ENCODE peak calls at places on chromosome 21, in six cellular contexts. E is foreskin keratinocyte, P is uterus, Y is neural crest cell, I is RWPE1, V is upper lobe of right lung. K is an unnamed sample.

GRCh38 chr21:18603246-18603645 is 199.7 kb upstream of the TMPRSS15 start:
- DNase-seq in Y (no peak), P (no peak), I (no peak), V (no peak), E (no peak), K (no peak)

GRCh38 chr21:17526771-17527170 is 13.9 kb downstream of the CXADR start:
- DNase-seq in P (no peak), V (no peak), I (no peak), E (no peak), Y (no peak), K (no peak)

GRCh38 chr21:25607812-25608737 is 794 bp upstream of the MRPL39 start:
- DNase-seq in E (peak), Y (peak), I (peak), P (peak), V (peak), K (peak)

GRCh38 chr21:25582164-25582563 is 25.1 kb downstream of the MRPL39 start:
- DNase-seq in Y (no peak), P (no peak), E (no peak), I (no peak), V (no peak), K (no peak)

GRCh38 chr21:33053986-33054385 is 16.0 kb upstream of the OLIG1 start:
- DNase-seq in V (no peak), P (no peak), I (no peak), Y (no peak), E (no peak), K (no peak)

GRCh38 chr21:16420086-16420724 is 690.4 kb downstream of the USP25 start:
- DNase-seq in P (peak), V (no peak), I (peak), Y (no peak), E (peak), K (peak)

GRCh38 chr21:33695785-33696184 is 53.5 kb downstream of the ITSN1 start:
- DNase-seq in P (no peak), E (no peak), Y (no peak), I (no peak), V (no peak), K (no peak)

GRCh38 chr21:32494946-32495703 is 82.6 kb downstream of the EVA1C start:
- DNase-seq in E (no peak), I (peak), V (no peak), P (peak), Y (no peak), K (no peak)

GRCh38 chr21:41745971-41746743 is 20.7 kb downstream of the RIPK4 start:
- DNase-seq in V (no peak), E (no peak), Y (no peak), P (no peak), I (no peak), K (no peak)

GRCh38 chr21:32278068-32278467 is 781 bp downstream of the MIS18A start:
- DNase-seq in P (no peak), I (peak), E (no peak), V (no peak), Y (no peak), K (no peak)

GRCh38 chr21:25329227-25329626 is 278.1 kb downstream of the MRPL39 start:
- DNase-seq in V (no peak), P (no peak), Y (no peak), E (peak), I (peak), K (no peak)

GRCh38 chr21:30227633-30228404 is 11.9 kb upstream of the CLDN8 start:
- DNase-seq in I (peak), E (peak), P (peak), V (no peak), Y (no peak), K (no peak)

GRCh38 chr21:41776778-41777177 is 9.9 kb upstream of the RIPK4 start:
- DNase-seq in P (no peak), Y (no peak), I (no peak), V (no peak), E (no peak), K (no peak)

GRCh38 chr21:33021667-33022066 is 4.1 kb upstream of the OLIG2 start:
- DNase-seq in V (no peak), E (no peak), Y (no peak), P (no peak), I (no peak), K (no peak)

GRCh38 chr21:31873275-31873695 is 465 bp downstream of the HUNK start:
- DNase-seq in I (no peak), Y (peak), V (peak), E (no peak), P (no peak), K (no peak)

GRCh38 chr21:14361958-14362357 is 21.0 kb downstream of the HSPA13 start:
- DNase-seq in P (no peak), V (no peak), Y (no peak), E (peak), I (peak), K (no peak)

GRCh38 chr21:33373451-33373850 is 29.8 kb upstream of the IFNGR2 start:
- DNase-seq in I (no peak), E (no peak), Y (no peak), V (peak), P (no peak), K (no peak)

GRCh38 chr21:31509108-31510017 is 150.1 kb upstream of the SOD1 start:
- DNase-seq in V (no peak), P (no peak), I (peak), Y (peak), E (peak), K (no peak)

GRCh38 chr21:18041012-18041411 is 203.6 kb upstream of the CHODL start:
- DNase-seq in I (no peak), Y (no peak), E (no peak), V (no peak), P (no peak), K (no peak)

GRCh38 chr21:25421327-25422028 is 185.8 kb downstream of the MRPL39 start:
- DNase-seq in P (no peak), I (no peak), E (no peak), Y (no peak), V (no peak), K (no peak)

GRCh38 chr21:31352841-31353240 is 8.8 kb upstream of the TIAM1 start:
- DNase-seq in V (no peak), E (no peak), Y (no peak), P (no peak), I (no peak), K (no peak)

GRCh38 chr21:41810597-41810932 is 43.7 kb upstream of the RIPK4 start:
- DNase-seq in Y (no peak), E (no peak), I (no peak), V (no peak), P (no peak), K (no peak)

GRCh38 chr21:29433366-29434059 is 134.8 kb downstream of the BACH1 start:
- DNase-seq in P (no peak), I (no peak), V (no peak), Y (no peak), E (no peak), K (no peak)

GRCh38 chr21:29342394-29342957 is 43.8 kb downstream of the BACH1 start:
- DNase-seq in E (peak), Y (no peak), I (peak), V (no peak), P (peak), K (peak)

GRCh38 chr21:46285761-46286667 is at the start of gene YBEY:
- DNase-seq in I (peak), P (peak), Y (peak), E (peak), V (peak), K (peak)
- TF ChIP-seq CTCF in I (peak), P (peak), Y (peak), E (peak), V (peak), K (peak)

DNA sequence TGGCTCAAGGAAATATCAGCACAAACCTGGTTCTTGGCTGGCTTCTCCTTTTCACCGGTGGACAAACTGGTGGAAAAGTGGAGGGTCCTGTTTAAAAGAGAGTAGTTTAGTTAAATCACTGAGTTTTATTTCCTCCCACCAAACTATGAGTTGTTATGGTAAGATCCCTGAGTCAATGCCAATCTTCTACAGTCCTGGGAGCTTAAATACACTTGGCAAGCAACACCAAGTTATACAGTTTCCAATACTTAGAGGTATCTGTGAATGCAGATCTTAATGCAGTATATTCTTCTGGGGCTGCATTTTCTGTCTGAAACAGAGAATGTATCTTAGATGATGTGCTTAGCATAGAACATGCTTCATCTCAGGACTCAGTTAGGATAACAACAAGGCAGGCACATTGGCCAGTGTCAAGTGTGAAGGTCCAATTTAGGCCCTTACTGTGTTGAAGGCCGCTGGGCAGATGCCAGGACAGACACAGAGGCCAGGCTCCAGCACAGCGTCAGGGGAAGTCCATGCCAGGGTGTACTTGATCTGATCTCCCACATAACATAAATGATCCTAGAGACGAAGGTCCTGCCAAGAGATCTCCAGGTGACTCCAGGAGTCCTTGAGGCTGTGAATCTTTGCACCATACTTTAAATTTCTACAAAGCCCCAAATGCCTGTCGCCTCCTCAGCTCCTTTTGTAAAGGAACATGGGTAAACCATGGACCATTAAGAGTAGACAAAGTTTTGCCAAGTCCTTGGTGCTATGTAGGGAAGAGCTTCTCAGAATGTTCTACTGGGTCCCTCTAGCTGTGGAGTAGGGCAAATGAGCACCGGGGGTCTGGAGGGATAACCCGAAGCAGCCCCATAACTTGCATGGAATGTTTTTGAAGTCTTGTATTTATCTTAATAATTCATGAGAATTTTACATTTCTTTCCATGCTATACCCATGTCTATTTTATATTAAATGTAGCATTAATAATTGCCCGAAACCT is 76.8 kb downstream of the KCNJ15 start:
- DNase-seq in I (no peak), P (no peak), Y (no peak), E (no peak), V (no peak), K (no peak)
- TF ChIP-seq CTCF in I (no peak), P (no peak), Y (no peak), E (peak), V (peak), K (no peak)

GRCh38 chr21:37914211-37914900 is 1.9 kb downstream of the KCNJ6 start:
- DNase-seq in I (peak), Y (peak), P (no peak), E (no peak), V (peak), K (no peak)

GRCh38 chr21:37912616-37913015 is 3.6 kb downstream of the KCNJ6 start:
- DNase-seq in I (no peak), Y (no peak), P (no peak), V (no peak), E (no peak), K (no peak)

GRCh38 chr21:37907076-37907475 is 9.2 kb downstream of the KCNJ6 start:
- DNase-seq in E (no peak), I (no peak), Y (no peak), V (no peak), P (no peak), K (no peak)

GRCh38 chr21:37908691-37909090 is 7.6 kb downstream of the KCNJ6 start:
- DNase-seq in Y (no peak), I (no peak), V (no peak), P (no peak), E (no peak), K (no peak)

GRCh38 chr21:37909936-37910335 is 6.3 kb downstream of the KCNJ6 start:
- DNase-seq in I (no peak), V (no peak), E (no peak), Y (no peak), P (no peak), K (no peak)
- TF ChIP-seq CTCF in I (no peak), V (no peak), E (no peak), Y (peak), P (no peak), K (no peak)

GRCh38 chr21:43269981-43270670 is 101.3 kb downstream of the CRYAA start:
- DNase-seq in E (no peak), I (no peak), P (no peak), V (peak), Y (no peak), K (no peak)

GRCh38 chr21:43268804-43269186 is 100.0 kb downstream of the CRYAA start:
- DNase-seq in Y (no peak), E (no peak), P (no peak), I (no peak), V (peak), K (no peak)

GRCh38 chr21:43268086-43268803 is 99.4 kb downstream of the CRYAA start:
- DNase-seq in V (peak), Y (no peak), E (no peak), I (no peak), P (no peak), K (no peak)

GRCh38 chr21:43270800-43271261 is 102.0 kb downstream of the CRYAA start:
- DNase-seq in Y (no peak), V (peak), P (no peak), I (no peak), E (no peak), K (no peak)

DNA sequence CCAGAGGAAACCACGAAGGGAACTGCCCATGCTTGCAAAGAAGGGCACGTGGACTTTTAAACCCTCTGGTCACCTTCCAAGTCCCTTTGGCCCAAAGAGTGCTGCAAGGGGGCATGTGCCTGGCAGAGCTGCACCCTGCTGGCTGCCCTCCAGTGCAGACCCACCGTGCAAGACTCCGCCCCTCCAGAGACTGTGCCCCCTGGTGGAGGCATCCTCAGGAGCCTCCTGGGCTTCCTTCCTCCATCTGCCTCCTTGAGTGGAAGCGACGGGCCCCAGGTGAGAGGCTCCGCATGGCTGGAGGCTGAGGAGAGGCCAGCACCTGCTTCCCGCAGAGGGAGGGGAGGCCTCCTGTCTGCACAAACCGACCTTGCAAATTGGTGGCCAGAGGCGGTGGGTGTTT is 100.7 kb downstream of the CRYAA start:
- DNase-seq in E (no peak), I (no peak), Y (no peak), P (no peak), V (peak), K (peak)
- TF ChIP-seq CTCF in E (peak), I (no peak), Y (peak), P (no peak), V (peak), K (peak)

GRCh38 chr21:26846036-26846931 is 1.1 kb upstream of the ADAMTS1 start:
- DNase-seq in Y (peak), E (no peak), I (peak), V (peak), P (peak), K (peak)
- TF ChIP-seq CTCF in Y (peak), E (peak), I (peak), V (peak), P (no peak), K (no peak)

DNA sequence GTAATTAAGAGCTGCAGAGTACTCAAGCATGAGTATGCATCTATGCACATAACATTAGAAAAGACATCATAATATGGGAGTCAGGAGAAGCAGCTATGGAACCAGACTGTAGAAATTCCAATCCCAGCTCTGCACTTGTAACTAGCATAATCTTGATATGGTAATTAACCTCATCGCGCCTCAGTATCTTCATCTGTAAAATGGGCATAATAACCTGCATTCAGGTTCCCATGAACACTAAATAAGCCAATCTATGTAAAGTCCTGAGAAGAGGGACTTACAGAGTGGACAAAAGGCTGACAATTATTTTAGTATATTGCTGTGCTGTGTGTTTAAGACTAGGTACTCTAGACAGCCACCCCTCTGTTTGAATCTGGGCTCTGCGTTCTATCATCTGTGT is 318.9 kb upstream of the USP25 start:
- DNase-seq in P (no peak), V (no peak), E (no peak), Y (no peak), I (no peak), K (no peak)
- TF ChIP-seq CTCF in P (no peak), V (no peak), E (no peak), Y (no peak), I (no peak), K (no peak)

GRCh38 chr21:45383615-45384201 is 21.3 kb upstream of the COL18A1 start:
- DNase-seq in E (no peak), V (peak), P (peak), I (no peak), Y (no peak), K (peak)

GRCh38 chr21:45386728-45387371 is 18.1 kb upstream of the COL18A1 start:
- DNase-seq in V (peak), Y (no peak), P (peak), I (no peak), E (peak), K (peak)

GRCh38 chr21:45384656-45385548 is 20.1 kb upstream of the COL18A1 start:
- DNase-seq in Y (no peak), I (no peak), P (peak), V (peak), E (no peak), K (peak)

GRCh38 chr21:45386336-45386727 is 18.6 kb upstream of the COL18A1 start:
- DNase-seq in E (no peak), I (no peak), Y (no peak), V (peak), P (no peak), K (peak)

GRCh38 chr21:45385549-45386050 is 19.4 kb upstream of the COL18A1 start:
- DNase-seq in V (peak), P (peak), Y (no peak), I (no peak), E (no peak), K (peak)
- TF ChIP-seq CTCF in V (no peak), P (no peak), Y (no peak), I (no peak), E (no peak), K (no peak)

DNA sequence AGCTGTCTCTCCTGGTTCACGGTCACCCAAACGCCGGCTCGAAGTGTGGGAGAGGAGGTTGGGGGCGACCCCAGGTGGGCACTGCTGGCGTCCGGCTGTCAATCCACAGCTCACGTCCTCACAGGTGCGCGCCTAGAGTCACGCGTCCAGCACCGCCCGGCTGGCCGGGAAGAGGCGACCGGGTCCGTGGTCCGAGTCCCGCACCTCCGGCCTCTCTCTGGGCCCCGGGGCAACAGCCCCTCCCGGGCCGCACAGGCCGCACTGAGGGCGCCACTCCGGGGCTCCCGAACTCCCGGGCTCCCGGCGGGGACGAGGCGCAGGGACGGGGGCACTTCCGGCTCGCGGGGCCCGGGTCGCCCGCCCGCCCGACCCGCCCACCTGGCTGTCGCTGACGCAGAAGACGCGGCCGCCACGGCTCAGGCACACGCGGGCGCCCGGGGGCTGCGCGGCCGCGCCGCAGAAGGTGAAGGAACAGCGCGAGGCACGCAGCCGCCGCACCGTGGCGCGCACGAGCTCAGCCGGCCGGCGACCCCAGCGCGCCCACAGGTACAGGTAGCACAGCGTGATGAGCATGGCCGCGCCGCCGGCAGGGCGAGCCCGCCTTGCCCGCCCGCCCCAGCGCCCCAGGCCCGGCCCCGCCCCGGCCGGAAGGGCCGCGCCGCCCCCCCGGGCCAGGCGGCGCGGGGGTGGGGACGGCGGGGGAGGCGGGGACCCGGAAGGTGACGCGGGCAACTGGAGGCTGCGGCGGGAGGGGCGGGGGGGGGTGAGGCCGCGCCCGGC is at the start of gene HLCS:
- DNase-seq in E (no peak), P (peak), Y (peak), V (peak), I (peak), K (peak)
- TF ChIP-seq CTCF in E (peak), P (peak), Y (peak), V (no peak), I (peak), K (no peak)

GRCh38 chr21:43911935-43912487 is 47.0 kb downstream of the AGPAT3 start:
- DNase-seq in I (no peak), E (no peak), P (no peak), Y (no peak), V (no peak), K (no peak)
- TF ChIP-seq CTCF in I (no peak), E (no peak), P (no peak), Y (no peak), V (no peak), K (no peak)

GRCh38 chr21:43193651-43194302 is 25.0 kb downstream of the CRYAA start:
- DNase-seq in E (peak), P (peak), Y (no peak), V (peak), I (peak), K (peak)

GRCh38 chr21:43194303-43195130 is 25.7 kb downstream of the CRYAA start:
- DNase-seq in E (no peak), Y (no peak), V (peak), I (no peak), P (peak), K (no peak)

GRCh38 chr21:43195131-43196021 is 26.6 kb downstream of the CRYAA start:
- DNase-seq in V (peak), E (no peak), Y (no peak), P (peak), I (no peak), K (peak)

GRCh38 chr21:43198376-43198775 is 29.6 kb downstream of the CRYAA start:
- DNase-seq in Y (no peak), E (peak), P (no peak), V (no peak), I (no peak), K (no peak)

GRCh38 chr21:43196789-43197188 is 28.0 kb downstream of the CRYAA start:
- DNase-seq in E (peak), Y (no peak), V (peak), I (peak), P (no peak), K (no peak)
- TF ChIP-seq CTCF in E (no peak), Y (no peak), V (no peak), I (no peak), P (no peak), K (no peak)